ENCODE peak calls at places on chromosomes 16 and 17, in four cellular contexts. F is effector memory CD8-positive, alpha-beta T cell; N is substantia nigra; K is G401. M is an unnamed sample.

GRCh38 chr17:78032166-78032565 is 73.7 kb downstream of the TNRC6C start:
- DNase-seq in K (no peak), F (no peak), N (no peak), M (no peak)

GRCh38 chr16:6122401-6122800 is 1024.8 kb upstream of the EEF2KMT start:
- DNase-seq in K (no peak), N (no peak), F (no peak), M (no peak)

GRCh38 chr17:27381007-27381501 is 75.2 kb upstream of the KSR1 start:
- DNase-seq in N (peak; percentile 35), F (peak; percentile 76), K (peak; percentile 25), M (peak; percentile 35)

GRCh38 chr16:53057658-53058057 is 2.9 kb downstream of the CHD9 start:
- DNase-seq in N (no peak), F (no peak), K (no peak), M (no peak)

GRCh38 chr17:752002-752619 is at the start of gene GEMIN4:
- DNase-seq in F (peak; percentile 99), N (peak; percentile 74), K (peak; percentile 83), M (peak; percentile 93)

GRCh38 chr17:75909051-75909811 is 4.5 kb upstream of the MRPL38 start:
- DNase-seq in K (no peak), F (no peak), N (no peak), M (no peak)

GRCh38 chr17:9179602-9180001 is 158.3 kb downstream of the NTN1 start:
- DNase-seq in N (no peak), K (no peak), F (no peak), M (no peak)

GRCh38 chr16:23434380-23434779 is 18.6 kb downstream of the COG7 start:
- DNase-seq in F (peak; percentile 35), N (no peak), K (peak; percentile 88), M (peak; percentile 75)

M was measured in cerebellum.